ENCODE peak calls at places on chromosomes 11 and 22, in ten cellular contexts. Z is aorta; Y is LoVo; F is GM19239; N is PC-9; L is NCI-H2081; B is psoas muscle; H is CD8-positive, alpha-beta T cell; G is head of caudate nucleus; X is lower leg skin. C is an unnamed sample.

GRCh38 chr22:22882033-22882717 is 5.4 kb upstream of the IGLL5 start:
- DNase-seq in Z (no peak), Y (no peak), F (no peak), N (no peak), L (no peak), B (no peak), H (peak), G (no peak), X (peak), C (no peak)

GRCh38 chr22:42642801-42643631 is 2.6 kb upstream of the ATP5MGL start:
- DNase-seq in Z (no peak), Y (no peak), F (no peak), N (no peak), L (no peak), B (no peak), H (no peak), G (no peak), X (no peak), C (no peak)

GRCh38 chr11:358129-358805 is 11.0 kb upstream of the B4GALNT4 start:
- DNase-seq in Z (peak), Y (no peak), F (no peak), N (no peak), L (no peak), B (no peak), H (no peak), G (no peak), X (no peak), C (no peak)

GRCh38 chr22:46515208-46516111 is 22.0 kb downstream of the CELSR1 start:
- DNase-seq in Z (no peak), Y (no peak), F (no peak), N (peak), L (no peak), B (peak), H (no peak), G (no peak), X (no peak), C (no peak)

GRCh38 chr11:26204110-26204509 is 127.8 kb upstream of the ANO3 start:
- DNase-seq in Z (no peak), Y (no peak), F (no peak), N (no peak), L (no peak), B (no peak), H (no peak), G (no peak), X (no peak), C (no peak)

GRCh38 chr11:133928628-133929059 is 28.1 kb downstream of the IGSF9B start:
- DNase-seq in Z (no peak), Y (no peak), F (no peak), N (no peak), L (peak), B (no peak), H (peak), G (no peak), X (no peak), C (no peak)

GRCh38 chr22:36285545-36285944 is 32.6 kb downstream of the APOL1 start:
- DNase-seq in Z (no peak), Y (no peak), F (no peak), N (no peak), L (no peak), B (peak), H (no peak), G (no peak), X (no peak), C (no peak)

GRCh38 chr11:125341676-125342075 is 154.4 kb downstream of the FEZ1 start:
- DNase-seq in Z (peak), Y (no peak), F (no peak), N (no peak), L (no peak), B (no peak), H (no peak), G (no peak), X (no peak), C (no peak)

GRCh38 chr11:10488121-10488580 is 33.1 kb downstream of the AMPD3 start:
- DNase-seq in Z (peak), Y (peak), F (no peak), N (peak), L (no peak), B (no peak), H (peak), G (no peak), X (peak), C (peak)

GRCh38 chr11:2517386-2518064 is 72.7 kb downstream of the KCNQ1 start:
- DNase-seq in Z (peak), Y (no peak), F (no peak), N (no peak), L (no peak), B (no peak), H (peak), G (peak), X (peak), C (no peak)

C was measured in stimulated activated naive B cell treated with anti-CD40 and anti-IgM and Interleukin-4, amounts not matched to agents 10 μg/mL and 1 μg/mL and 100 μg/mL, for 72 hours.